ENCODE peak calls at places on chromosomes 12 and 14, in five cellular contexts. O, R, J, Z and K are unnamed samples.
A peak's percentile ranks its signal among the peaks of the same experiment; 100 is the strongest.

GRCh38 chr12:80264386-80264785 is 165.0 kb downstream of the OTOGL start:
- DNase-seq in O (no peak), R (no peak), J (no peak), Z (no peak), K (no peak)

GRCh38 chr12:20624718-20625117 is 70.4 kb upstream of the SLCO1C1 start:
- DNase-seq in O (peak; percentile 69), R (no peak), J (no peak), Z (no peak), K (no peak)

GRCh38 chr12:101759396-101760047 is 20.3 kb upstream of the SYCP3 start:
- DNase-seq in O (peak; percentile 50), R (no peak), J (no peak), Z (peak; percentile 51), K (peak; percentile 37)

GRCh38 chr12:19288161-19288560 is 151.1 kb upstream of the AEBP2 start:
- DNase-seq in O (no peak), R (no peak), J (no peak), Z (no peak), K (no peak)

GRCh38 chr12:18430425-18431048 is 169.2 kb downstream of the PIK3C2G start:
- DNase-seq in O (peak; percentile 77), R (no peak), J (no peak), Z (peak; percentile 68), K (peak; percentile 49)

GRCh38 chr14:99764222-99764706 is 28.9 kb upstream of the EML1 start:
- DNase-seq in O (no peak), R (no peak), J (no peak), Z (no peak), K (no peak)

GRCh38 chr14:60965402-60965801 is 15.5 kb downstream of the TRMT5 start:
- DNase-seq in O (peak; percentile 79), R (no peak), J (no peak), Z (no peak), K (no peak)

GRCh38 chr14:86462193-86462592 is 932.2 kb downstream of the FLRT2 start:
- DNase-seq in O (peak; percentile 53), R (no peak), J (no peak), Z (peak; percentile 26), K (peak; percentile 1)

GRCh38 chr12:3298603-3299002 is 192.4 kb upstream of the PRMT8 start:
- DNase-seq in O (no peak), R (no peak), J (no peak), Z (no peak), K (no peak)

GRCh38 chr14:60344751-60345150 is 95.7 kb downstream of the PPM1A start:
- DNase-seq in O (no peak), R (no peak), J (no peak), Z (no peak), K (no peak)

GRCh38 chr12:117900561-117900960 is 68.2 kb downstream of the KSR2 start:
- DNase-seq in O (no peak), R (no peak), J (no peak), Z (no peak), K (no peak)

GRCh38 chr12:9721394-9722092 is 11.4 kb downstream of the CLECL1 start:
- DNase-seq in O (peak; percentile 22), R (no peak), J (no peak), Z (no peak), K (peak; percentile 85)

GRCh38 chr12:57235012-57235727 is 5.7 kb downstream of the SHMT2 start:
- DNase-seq in O (peak; percentile 82), R (no peak), J (peak; percentile 72), Z (no peak), K (no peak)

GRCh38 chr14:68390731-68391130 is 402.1 kb downstream of the ZFP36L1 start:
- DNase-seq in O (no peak), R (no peak), J (no peak), Z (no peak), K (no peak)

GRCh38 chr12:5520037-5520436 is 88.1 kb downstream of the NTF3 start:
- DNase-seq in O (no peak), R (no peak), J (no peak), Z (no peak), K (no peak)

GRCh38 chr12:54125950-54126695 is 62.7 kb downstream of the SMUG1 start:
- DNase-seq in O (no peak), R (no peak), J (peak; percentile 65), Z (no peak), K (no peak)

DNA sequence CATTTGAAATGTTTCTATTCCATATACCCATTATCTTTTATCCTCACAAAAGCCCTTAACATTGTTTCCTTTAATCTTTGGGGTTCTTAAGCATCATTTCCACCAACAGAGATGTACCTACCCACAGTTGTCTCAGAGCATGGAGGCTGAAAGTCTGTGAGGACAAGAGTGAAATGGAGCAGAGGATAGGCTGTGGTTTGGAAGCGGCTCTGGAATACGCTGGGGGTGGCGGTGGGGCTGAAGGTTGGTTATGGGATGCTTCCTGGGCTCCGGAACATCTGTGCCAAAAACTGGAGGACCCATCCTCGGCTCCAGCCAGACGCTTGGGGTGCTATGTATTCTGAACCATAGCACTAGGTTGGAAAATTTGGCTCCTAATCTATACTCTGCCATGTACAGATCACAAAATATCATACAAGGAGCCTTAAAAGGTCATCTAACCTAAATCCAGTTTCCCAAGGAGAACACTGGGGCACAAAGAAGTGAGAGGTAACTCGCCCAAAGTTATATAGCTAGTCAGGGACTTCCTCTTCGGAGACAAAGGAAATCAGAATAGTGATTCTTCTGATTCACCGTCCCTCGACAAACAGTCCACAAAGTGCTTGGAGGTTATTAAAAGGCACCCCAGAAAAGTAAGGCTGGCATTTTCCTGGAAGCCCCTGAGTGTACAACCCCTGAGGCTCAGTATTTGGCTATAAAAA is 2.5 kb downstream of the PPP1R3E start:
- DNase-seq in O (no peak), R (no peak), J (no peak), Z (peak; percentile 21), K (no peak)
- TF ChIP-seq CTCF in O (no peak), R (no peak), J (no peak), Z (no peak), K (no peak)

GRCh38 chr12:109098671-109099070 is 1.3 kb downstream of the UNG start:
- DNase-seq in O (no peak), R (no peak), J (no peak), Z (no peak), K (no peak)

GRCh38 chr12:109097435-109098141 is at the start of gene UNG:
- DNase-seq in O (peak; percentile 97), R (peak; percentile 89), J (peak; percentile 99), Z (peak; percentile 98), K (peak; percentile 97)

GRCh38 chr12:109098142-109098652 is 800 bp downstream of the UNG start:
- DNase-seq in O (peak; percentile 86), R (no peak), J (peak; percentile 85), Z (no peak), K (no peak)

GRCh38 chr12:109097140-109097434 is 310 bp upstream of the UNG start:
- DNase-seq in O (no peak), R (no peak), J (no peak), Z (no peak), K (no peak)

DNA sequence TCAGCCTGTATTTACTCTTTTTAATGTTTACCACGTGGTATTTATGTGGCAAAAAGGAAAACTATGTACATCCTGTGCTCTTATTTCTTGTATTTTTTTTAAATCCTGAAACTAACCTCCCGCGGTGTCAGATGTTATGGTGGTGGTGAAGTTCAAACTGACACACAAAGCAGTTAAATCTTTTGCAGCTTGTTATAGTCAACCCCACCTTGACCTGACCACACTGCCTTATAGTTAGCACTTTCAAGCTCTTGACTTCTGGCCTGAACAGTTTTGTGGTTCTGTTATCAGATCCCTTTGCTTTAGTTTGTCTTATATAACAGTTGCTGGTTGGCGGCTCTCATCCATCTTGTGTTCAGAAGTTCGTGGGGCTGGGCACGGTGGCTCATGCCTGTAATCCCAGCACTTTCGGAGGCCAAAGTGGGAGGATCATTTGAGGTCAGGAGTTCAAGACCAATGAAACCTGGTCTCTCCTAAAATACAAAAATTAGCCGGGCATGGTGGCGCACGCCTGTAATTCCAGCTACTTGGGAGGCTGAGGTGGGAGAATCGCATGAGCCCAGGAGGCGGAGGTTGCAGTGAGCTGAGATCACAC is 2.1 kb downstream of the UNG start:
- DNase-seq in O (no peak), R (no peak), J (no peak), Z (no peak), K (no peak)
- H3K4me3 ChIP-seq in O (peak overlapping the region; percentile 54), R (peak overlapping the region; percentile 83), J (peak overlapping the region; percentile 84), Z (peak overlapping the region; percentile 67), K (no peak overlapping the region)

DNA sequence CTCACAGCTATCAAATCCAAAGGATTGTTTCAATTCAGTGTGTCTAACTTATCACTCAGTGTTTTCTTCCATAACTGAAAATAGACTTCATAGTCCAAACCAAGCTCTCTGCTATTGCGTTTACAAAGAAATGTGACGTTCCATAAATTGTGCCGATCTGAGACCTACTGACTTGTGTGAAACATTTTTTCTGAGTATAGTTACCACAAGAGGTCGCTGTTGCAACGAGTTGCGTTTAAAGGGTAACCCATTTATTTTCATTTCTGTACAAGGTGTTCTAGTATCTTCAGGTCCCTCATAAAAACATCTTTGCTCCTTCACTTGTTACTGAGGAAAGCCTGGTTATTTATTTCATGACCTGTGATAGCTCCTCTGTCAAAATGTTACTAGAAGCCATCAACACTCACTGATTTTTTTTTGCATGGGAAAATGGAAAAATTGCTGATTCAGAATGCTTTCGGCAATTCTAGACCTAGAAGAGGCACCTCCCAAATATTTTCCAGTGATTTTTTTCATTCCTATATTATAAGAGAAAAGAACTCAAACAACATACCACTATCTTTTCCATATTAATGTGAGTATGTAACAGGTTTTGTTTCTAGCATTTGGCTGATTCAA is 60.9 kb upstream of the OR4E1 start:
- DNase-seq in O (peak; percentile 58), R (no peak), J (no peak), Z (peak; percentile 66), K (peak; percentile 68)
- TF ChIP-seq CTCF in O (peak; percentile 51), R (no peak), J (peak; percentile 20), Z (peak; percentile 39), K (peak; percentile 58)

DNA sequence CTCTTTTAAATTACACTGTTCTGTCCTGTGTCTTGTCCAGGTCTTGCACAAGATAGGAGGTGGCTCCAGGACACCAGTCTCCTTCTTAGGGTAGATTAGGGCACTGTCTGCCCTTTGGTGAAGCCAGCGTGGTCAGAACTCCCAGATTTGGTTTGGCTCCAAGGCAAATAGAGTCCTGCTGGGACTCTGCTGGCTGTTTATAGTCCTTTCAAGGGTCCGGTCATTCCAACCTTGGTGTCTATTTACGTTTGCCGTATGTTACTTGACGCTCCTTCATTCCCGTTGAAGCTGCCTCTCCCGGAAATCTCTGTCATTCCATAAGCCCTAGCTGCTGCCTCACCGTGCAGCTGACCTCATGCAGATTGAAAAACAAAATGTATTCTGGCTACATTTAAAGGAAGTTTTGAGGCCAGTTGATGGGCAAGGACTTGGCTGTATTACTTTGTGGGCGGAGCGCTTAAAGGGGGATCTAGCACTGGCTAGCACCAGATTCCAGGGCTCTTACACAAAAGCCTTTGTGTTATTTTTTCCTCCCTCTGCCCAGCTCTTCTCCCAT is 180.6 kb downstream of the AKAP6 start:
- DNase-seq in O (peak; percentile 98), R (peak; percentile 54), J (peak; percentile 82), Z (no peak), K (no peak)
- H3K4me3 ChIP-seq in O (no peak overlapping the region), R (peak overlapping the region; percentile 52), J (peak overlapping the region; percentile 22), Z (no peak overlapping the region), K (no peak overlapping the region)

GRCh38 chr12:52307836-52308806 is 13.1 kb downstream of the KRT83 start:
- DNase-seq in O (peak; percentile 41), R (no peak), J (peak; percentile 89), Z (peak; percentile 71), K (no peak)
- TF ChIP-seq CTCF in O (peak; percentile 14), R (peak; percentile 67), J (peak; percentile 18), Z (no peak), K (no peak)